ENCODE peak calls at places on chromosomes 5 and 9, in five cellular contexts. X, G, S, Q and Y are unnamed samples.

GRCh38 chr9:88280816-88281382 is 107.3 kb upstream of the SPIN1 start:
- DNase-seq in X (no peak), G (peak; percentile 16), S (no peak), Q (no peak), Y (no peak)

GRCh38 chr9:104961238-104961637 is 33.3 kb upstream of the ABCA1 start:
- DNase-seq in X (peak; percentile 17), G (peak; percentile 55), S (peak; percentile 72), Q (peak; percentile 36), Y (peak; percentile 32)

GRCh38 chr9:81374881-81375280 is 314.5 kb downstream of the TLE1 start:
- DNase-seq in X (no peak), G (peak; percentile 57), S (no peak), Q (no peak), Y (no peak)

GRCh38 chr9:16869140-16869903 is 1.1 kb downstream of the BNC2 start:
- DNase-seq in X (no peak), G (peak; percentile 55), S (no peak), Q (no peak), Y (no peak)

GRCh38 chr5:143582176-143582575 is 178.7 kb upstream of the NR3C1 start:
- DNase-seq in X (no peak), G (no peak), S (no peak), Q (no peak), Y (no peak)

GRCh38 chr5:179795863-179796833 is 2.4 kb downstream of the LTC4S start:
- DNase-seq in X (peak; percentile 57), G (peak; percentile 88), S (peak; percentile 20), Q (no peak), Y (peak; percentile 87)

GRCh38 chr5:39053189-39053588 is 21.0 kb downstream of the RICTOR start:
- DNase-seq in X (no peak), G (no peak), S (no peak), Q (no peak), Y (no peak)

GRCh38 chr5:95838552-95838951 is 16.0 kb upstream of the GLRX start:
- DNase-seq in X (no peak), G (no peak), S (no peak), Q (no peak), Y (no peak)

GRCh38 chr5:5276471-5276870 is 136.3 kb downstream of the ADAMTS16 start:
- DNase-seq in X (no peak), G (peak; percentile 22), S (no peak), Q (no peak), Y (no peak)

GRCh38 chr5:178387061-178387855 is 154.7 kb upstream of the PHYKPL start:
- DNase-seq in X (no peak), G (no peak), S (no peak), Q (no peak), Y (no peak)

GRCh38 chr5:151141535-151141934 is 16.0 kb downstream of the ANXA6 start:
- DNase-seq in X (peak; percentile 39), G (no peak), S (no peak), Q (no peak), Y (peak; percentile 84)